ENCODE peak calls at places on chromosome 14, in four cellular contexts. One of them, this sample, is unnamed. For H3K27me3, the result is how much of the 10 kb centered on the place peaks cover.

GRCh38 chr14:71371711-71372396 is 464.6 kb downstream of the PCNX1 start:
- DNase-seq in breast epithelium: no peak
- DNase-seq in naive thymus-derived CD4-positive, alpha-beta T cell: no peak
- DNase-seq in AG04450: no peak
- DNase-seq in this sample: no peak

GRCh38 chr14:64683264-64683663 is 21.0 kb upstream of the PLEKHG3 start:
- DNase-seq in naive thymus-derived CD4-positive, alpha-beta T cell: no peak
- DNase-seq in breast epithelium: no peak
- DNase-seq in AG04450: no peak
- DNase-seq in this sample: no peak

GRCh38 chr14:65506801-65507200 is 94.3 kb downstream of the FUT8 start:
- DNase-seq in breast epithelium: no peak
- DNase-seq in naive thymus-derived CD4-positive, alpha-beta T cell: no peak
- DNase-seq in AG04450: no peak
- DNase-seq in this sample: no peak

GRCh38 chr14:104321151-104322130 is 183.1 kb downstream of the KIF26A start:
- DNase-seq in AG04450: no peak
- DNase-seq in naive thymus-derived CD4-positive, alpha-beta T cell: no peak
- DNase-seq in breast epithelium: no peak
- DNase-seq in this sample: peak

GRCh38 chr14:74140374-74140850 is 55.7 kb downstream of the LIN52 start:
- DNase-seq in AG04450: no peak
- DNase-seq in naive thymus-derived CD4-positive, alpha-beta T cell: no peak
- DNase-seq in breast epithelium: no peak
- DNase-seq in this sample: peak

GRCh38 chr14:44428239-44428924 is 78.7 kb downstream of the FSCB start:
- DNase-seq in breast epithelium: no peak
- DNase-seq in AG04450: no peak
- DNase-seq in naive thymus-derived CD4-positive, alpha-beta T cell: no peak
- DNase-seq in this sample: no peak

GRCh38 chr14:92565040-92565717 is 51.6 kb downstream of the RIN3 start:
- DNase-seq in naive thymus-derived CD4-positive, alpha-beta T cell: no peak
- DNase-seq in breast epithelium: no peak
- DNase-seq in AG04450: no peak
- DNase-seq in this sample: no peak

GRCh38 chr14:105378199-105378598 is 20.1 kb upstream of the TEX22 start:
- DNase-seq in breast epithelium: no peak
- DNase-seq in naive thymus-derived CD4-positive, alpha-beta T cell: no peak
- DNase-seq in AG04450: no peak
- DNase-seq in this sample: no peak

GRCh38 chr14:55136241-55136640 is 7.2 kb downstream of the LGALS3 start:
- DNase-seq in breast epithelium: no peak
- DNase-seq in naive thymus-derived CD4-positive, alpha-beta T cell: no peak
- DNase-seq in AG04450: no peak
- DNase-seq in this sample: no peak

GRCh38 chr14:78142994-78143393 is 27.2 kb upstream of the NRXN3 start:
- DNase-seq in breast epithelium: no peak
- DNase-seq in naive thymus-derived CD4-positive, alpha-beta T cell: no peak
- DNase-seq in AG04450: no peak
- DNase-seq in this sample: no peak

GRCh38 chr14:97456958-97457357 is 659.8 kb downstream of the VRK1 start:
- DNase-seq in naive thymus-derived CD4-positive, alpha-beta T cell: no peak
- DNase-seq in breast epithelium: no peak
- DNase-seq in AG04450: no peak
- DNase-seq in this sample: no peak

GRCh38 chr14:56002876-56003625 is 115.2 kb upstream of the PELI2 start:
- DNase-seq in breast epithelium: no peak
- DNase-seq in naive thymus-derived CD4-positive, alpha-beta T cell: peak
- DNase-seq in AG04450: no peak
- DNase-seq in this sample: no peak

GRCh38 chr14:74571901-74572828 is 39.9 kb downstream of the LTBP2 start:
- DNase-seq in naive thymus-derived CD4-positive, alpha-beta T cell: no peak
- DNase-seq in breast epithelium: peak
- DNase-seq in AG04450: peak
- DNase-seq in this sample: no peak

GRCh38 chr14:94014375-94014774 is 11.8 kb upstream of the OTUB2 start:
- DNase-seq in breast epithelium: no peak
- DNase-seq in naive thymus-derived CD4-positive, alpha-beta T cell: no peak
- DNase-seq in AG04450: no peak
- DNase-seq in this sample: no peak
- H3K27ac ChIP-seq in breast epithelium: no peak
- H3K27ac ChIP-seq in naive thymus-derived CD4-positive, alpha-beta T cell: no peak
- H3K27ac ChIP-seq in AG04450: no peak
- H3K27ac ChIP-seq in this sample: no peak

GRCh38 chr14:57753821-57754220 is 112.1 kb downstream of the SLC35F4 start:
- DNase-seq in AG04450: no peak
- DNase-seq in breast epithelium: no peak
- DNase-seq in naive thymus-derived CD4-positive, alpha-beta T cell: no peak
- DNase-seq in this sample: no peak
- H3K27me3 ChIP-seq in AG04450: under half
- H3K27me3 ChIP-seq in breast epithelium: under half
- H3K27me3 ChIP-seq in naive thymus-derived CD4-positive, alpha-beta T cell: under half
- H3K27me3 ChIP-seq in this sample: under half

GRCh38 chr14:37588956-37589737 is 5.9 kb downstream of the FOXA1 start:
- DNase-seq in AG04450: no peak
- DNase-seq in naive thymus-derived CD4-positive, alpha-beta T cell: no peak
- DNase-seq in breast epithelium: no peak
- DNase-seq in this sample: no peak
- H3K27ac ChIP-seq in AG04450: no peak
- H3K27ac ChIP-seq in naive thymus-derived CD4-positive, alpha-beta T cell: no peak
- H3K27ac ChIP-seq in breast epithelium: peak
- H3K27ac ChIP-seq in this sample: peak

DNA sequence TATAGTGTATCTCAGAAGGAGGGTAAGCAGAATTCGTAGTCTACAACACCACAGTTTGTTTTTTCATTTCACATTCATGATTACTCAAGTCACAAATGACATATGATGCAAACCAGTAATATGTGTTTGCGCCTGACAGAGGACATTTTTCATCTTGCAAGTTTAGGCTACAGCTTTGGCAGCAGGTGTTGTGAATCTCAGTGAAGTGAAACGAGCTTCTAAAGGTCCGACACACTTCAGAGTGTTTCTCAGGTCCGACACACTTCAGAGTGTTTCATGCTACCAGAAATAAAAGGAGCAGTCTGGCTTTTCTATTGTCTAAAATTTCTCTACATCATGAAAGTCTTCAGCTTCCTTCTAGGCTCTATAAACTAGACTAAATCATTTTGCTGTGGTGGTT is 22.7 kb downstream of the CLEC14A start:
- DNase-seq in breast epithelium: no peak
- DNase-seq in AG04450: no peak
- DNase-seq in naive thymus-derived CD4-positive, alpha-beta T cell: no peak
- DNase-seq in this sample: no peak
- H3K27me3 ChIP-seq in breast epithelium: under half
- H3K27me3 ChIP-seq in AG04450: under half
- H3K27me3 ChIP-seq in naive thymus-derived CD4-positive, alpha-beta T cell: under half
- H3K27me3 ChIP-seq in this sample: under half

GRCh38 chr14:53996041-53996440 is 39.4 kb upstream of the BMP4 start:
- DNase-seq in naive thymus-derived CD4-positive, alpha-beta T cell: no peak
- DNase-seq in breast epithelium: no peak
- DNase-seq in AG04450: no peak
- DNase-seq in this sample: no peak

GRCh38 chr14:54000341-54000811 is 43.8 kb upstream of the BMP4 start:
- DNase-seq in AG04450: no peak
- DNase-seq in breast epithelium: no peak
- DNase-seq in naive thymus-derived CD4-positive, alpha-beta T cell: no peak
- DNase-seq in this sample: no peak

GRCh38 chr14:54002653-54003052 is 46.0 kb upstream of the BMP4 start:
- DNase-seq in AG04450: peak
- DNase-seq in naive thymus-derived CD4-positive, alpha-beta T cell: no peak
- DNase-seq in breast epithelium: no peak
- DNase-seq in this sample: no peak

GRCh38 chr14:54001189-54001878 is 44.7 kb upstream of the BMP4 start:
- DNase-seq in naive thymus-derived CD4-positive, alpha-beta T cell: no peak
- DNase-seq in AG04450: no peak
- DNase-seq in breast epithelium: no peak
- DNase-seq in this sample: no peak

DNA sequence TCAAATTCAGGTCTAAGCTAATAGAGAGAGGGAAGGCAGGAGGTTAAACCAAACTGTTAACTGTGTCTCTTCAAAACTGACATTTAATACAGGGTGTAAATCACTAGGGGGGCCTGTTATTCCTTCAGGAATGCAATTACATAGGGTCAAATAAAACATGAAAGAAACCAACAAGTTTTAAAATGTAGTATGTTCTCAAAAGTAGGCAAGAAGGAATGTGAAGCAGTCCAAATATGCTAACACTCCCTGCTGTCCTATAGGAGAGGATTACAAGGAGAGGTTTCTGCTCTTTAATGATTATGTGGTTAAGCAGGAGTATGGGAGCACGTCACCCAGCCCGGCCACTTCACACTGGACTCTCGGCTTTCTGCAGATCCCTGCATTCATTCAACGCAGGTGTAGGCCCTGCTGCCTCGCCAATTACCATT is 42.5 kb upstream of the BMP4 start:
- DNase-seq in AG04450: peak
- DNase-seq in naive thymus-derived CD4-positive, alpha-beta T cell: no peak
- DNase-seq in breast epithelium: no peak
- DNase-seq in this sample: peak
- H3K27ac ChIP-seq in AG04450: no peak
- H3K27ac ChIP-seq in naive thymus-derived CD4-positive, alpha-beta T cell: no peak
- H3K27ac ChIP-seq in breast epithelium: no peak
- H3K27ac ChIP-seq in this sample: no peak

DNA sequence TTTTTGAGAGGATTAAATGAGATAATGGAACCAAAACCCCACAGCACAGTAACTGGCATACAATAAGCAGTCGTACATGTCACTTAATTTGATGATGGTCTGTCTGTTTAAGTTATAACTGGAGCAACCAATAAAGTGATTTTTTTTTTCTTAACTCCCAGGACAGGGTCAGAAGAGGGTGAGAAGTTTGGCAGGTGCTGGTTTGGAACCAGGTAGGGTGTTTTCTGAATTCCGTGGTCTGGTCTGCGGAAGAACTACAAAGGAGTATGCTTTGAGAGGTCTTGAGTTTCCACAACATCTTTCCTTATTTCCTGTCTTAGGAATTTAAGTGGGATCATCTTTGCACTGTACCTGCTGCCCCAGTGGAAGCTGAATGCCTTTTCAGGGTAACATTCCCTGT is 111.7 kb downstream of the SLC8A3 start:
- DNase-seq in breast epithelium: no peak
- DNase-seq in AG04450: no peak
- DNase-seq in naive thymus-derived CD4-positive, alpha-beta T cell: no peak
- DNase-seq in this sample: no peak
- H3K27me3 ChIP-seq in breast epithelium: under half
- H3K27me3 ChIP-seq in AG04450: under half
- H3K27me3 ChIP-seq in naive thymus-derived CD4-positive, alpha-beta T cell: under half
- H3K27me3 ChIP-seq in this sample: under half

DNA sequence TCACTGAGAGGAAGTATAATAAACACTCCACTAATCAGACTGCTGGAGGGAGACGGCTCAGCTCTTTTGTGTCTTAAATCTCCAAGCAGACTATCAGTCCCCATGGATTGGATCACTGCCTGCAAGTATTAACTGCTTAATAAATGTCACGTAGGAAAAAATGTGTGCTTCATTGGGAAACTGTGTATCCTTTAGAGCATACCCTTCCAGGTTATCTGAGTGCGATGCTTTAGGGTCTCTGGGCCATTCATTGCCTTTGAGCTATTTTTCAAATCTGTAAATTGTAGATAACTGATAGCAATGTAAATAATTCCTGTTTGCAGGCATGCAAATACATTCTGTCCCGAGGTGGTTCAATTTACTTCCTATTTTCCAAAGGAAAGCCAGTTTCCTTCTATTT is 45.0 kb upstream of the VASH1 start:
- DNase-seq in breast epithelium: no peak
- DNase-seq in naive thymus-derived CD4-positive, alpha-beta T cell: no peak
- DNase-seq in AG04450: no peak
- DNase-seq in this sample: no peak
- H3K27ac ChIP-seq in breast epithelium: no peak
- H3K27ac ChIP-seq in naive thymus-derived CD4-positive, alpha-beta T cell: no peak
- H3K27ac ChIP-seq in AG04450: no peak
- H3K27ac ChIP-seq in this sample: peak

DNA sequence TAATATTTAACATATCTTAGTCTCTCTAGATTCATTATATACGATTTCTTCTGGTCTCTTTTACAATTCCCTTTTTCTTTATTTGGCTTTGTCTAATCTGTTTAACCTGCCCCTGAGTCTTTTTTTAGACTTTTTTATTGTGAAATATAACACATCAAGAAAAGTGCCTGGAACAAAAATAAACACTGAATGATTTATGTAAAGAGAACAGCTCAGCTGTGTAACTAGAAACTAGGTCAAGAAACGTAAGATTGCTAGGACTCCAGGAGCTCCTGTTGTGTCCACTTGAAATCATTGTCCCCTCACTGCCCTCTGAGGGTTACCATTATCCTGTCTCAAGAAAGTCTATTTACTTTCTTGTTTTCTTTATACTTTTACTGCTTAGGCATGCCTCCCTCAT is 23.1 kb downstream of the EXD2 start:
- DNase-seq in naive thymus-derived CD4-positive, alpha-beta T cell: no peak
- DNase-seq in AG04450: no peak
- DNase-seq in breast epithelium: no peak
- DNase-seq in this sample: no peak
- H3K27me3 ChIP-seq in naive thymus-derived CD4-positive, alpha-beta T cell: under half
- H3K27me3 ChIP-seq in AG04450: under half
- H3K27me3 ChIP-seq in breast epithelium: under half
- H3K27me3 ChIP-seq in this sample: under half

This sample was measured in lower lobe of right lung.